ENCODE peak calls at places on chromosomes 3 and 15, in five cellular contexts. Y is activated CD4-positive, alpha-beta T cell treated with anti-CD3 and anti-CD28 coated beads for 48 hours; W is lower leg skin; V is left lung; C is activated naive CD4-positive, alpha-beta T cell treated with Interleukin-2 at 50 U/mL for 16 hours. D is an unnamed sample.

GRCh38 chr3:71011565-71012287 is 571.8 kb downstream of the FOXP1 start:
- DNase-seq in C (no peak), V (no peak), Y (no peak), W (no peak), D (no peak)

GRCh38 chr3:61668317-61668864 is 107.0 kb downstream of the PTPRG start:
- DNase-seq in C (no peak), W (no peak), V (no peak), Y (no peak), D (no peak)

GRCh38 chr3:108448593-108448992 is 61.8 kb downstream of the MYH15 start:
- DNase-seq in V (no peak), W (no peak), Y (no peak), C (no peak), D (no peak)

GRCh38 chr15:70892002-70892911 is at the start of the genes LRRC49 and THAP10:
- DNase-seq in Y (peak), C (peak), V (peak), W (peak), D (peak)

GRCh38 chr3:170330366-170330765 is 27.1 kb upstream of the SKIL start:
- DNase-seq in W (no peak), V (no peak), C (no peak), Y (peak), D (peak)

GRCh38 chr3:139640456-139640855 is 37.3 kb downstream of the NMNAT3 start:
- DNase-seq in W (no peak), C (no peak), V (no peak), Y (no peak), D (no peak)

GRCh38 chr3:155233213-155233612 is 60.3 kb downstream of the STRIT1 start:
- DNase-seq in C (no peak), W (peak), V (no peak), Y (no peak), D (peak)

GRCh38 chr15:40598126-40598525 is 4.1 kb downstream of the KNL1 start:
- DNase-seq in Y (no peak), V (no peak), W (no peak), C (no peak), D (no peak)

GRCh38 chr3:171743327-171744054 is 66.8 kb downstream of the PLD1 start:
- DNase-seq in Y (no peak), C (no peak), V (no peak), W (no peak), D (no peak)

GRCh38 chr3:36823806-36824205 is 59.5 kb upstream of the DCLK3 start:
- DNase-seq in V (no peak), Y (no peak), C (no peak), W (no peak), D (no peak)

GRCh38 chr15:68635142-68635541 is 56.3 kb downstream of the CORO2B start:
- DNase-seq in W (no peak), V (no peak), Y (no peak), C (no peak), D (peak)

GRCh38 chr3:55441499-55441898 is 45.6 kb downstream of the WNT5A start:
- DNase-seq in C (no peak), W (no peak), V (no peak), Y (no peak), D (no peak)

GRCh38 chr15:35546581-35547381 is 816 bp upstream of the DPH6 start:
- DNase-seq in C (no peak), V (no peak), Y (no peak), W (peak), D (no peak)

GRCh38 chr3:26015752-26016151 is 225.9 kb downstream of the OXSM start:
- DNase-seq in W (no peak), Y (no peak), V (no peak), C (no peak), D (no peak)

GRCh38 chr3:33061782-33062181 is 35.2 kb downstream of the GLB1 start:
- DNase-seq in C (peak), V (no peak), W (no peak), Y (peak), D (peak)

GRCh38 chr3:177144922-177145321 is 52.4 kb downstream of the TBL1XR1 start:
- DNase-seq in Y (no peak), V (no peak), C (no peak), W (no peak), D (no peak)

GRCh38 chr15:69724331-69724730 is 271.7 kb downstream of the RPLP1 start:
- DNase-seq in V (no peak), C (no peak), W (no peak), Y (no peak), D (no peak)

GRCh38 chr3:149638401-149639092 is 19.3 kb downstream of the WWTR1 start:
- DNase-seq in W (no peak), V (no peak), C (no peak), Y (no peak), D (peak)

GRCh38 chr3:21509706-21510105 is 241.3 kb downstream of the ZNF385D start:
- DNase-seq in C (no peak), W (no peak), Y (no peak), V (no peak), D (peak)

GRCh38 chr15:52651868-52652267 is 27.3 kb downstream of the ATOSA start:
- DNase-seq in V (peak), W (peak), Y (peak), C (peak), D (peak)